ENCODE peak calls at places on chromosomes 13 and 19, in six cellular contexts. P, O, I, H, Z and A are unnamed samples.

GRCh38 chr19:6383188-6383587 is 7.5 kb upstream of the PSPN start:
- DNase-seq in P (no peak), O (no peak), I (no peak), H (no peak), Z (no peak), A (no peak)

GRCh38 chr13:46603165-46603603 is 50.2 kb downstream of the LRCH1 start:
- DNase-seq in P (no peak), O (no peak), I (no peak), H (peak; percentile 22), Z (no peak), A (no peak)

GRCh38 chr19:28940751-28941500 is 272.0 kb downstream of the UQCRFS1 start:
- DNase-seq in P (no peak), O (no peak), I (no peak), H (no peak), Z (no peak), A (peak; percentile 38)

GRCh38 chr19:16366433-16367268 is 42.0 kb downstream of the KLF2 start:
- DNase-seq in P (no peak), O (peak; percentile 73), I (no peak), H (no peak), Z (no peak), A (no peak)

GRCh38 chr19:19485161-19485997 is 30.0 kb downstream of the TSSK6 start:
- DNase-seq in P (no peak), O (no peak), I (no peak), H (no peak), Z (no peak), A (no peak)

GRCh38 chr13:109465151-109465550 is 321.2 kb downstream of the IRS2 start:
- DNase-seq in P (no peak), O (no peak), I (no peak), H (no peak), Z (no peak), A (peak; percentile 11)

GRCh38 chr19:1247747-1248453 is 483 bp upstream of the MIDN start:
- DNase-seq in P (peak; percentile 56), O (peak; percentile 59), I (peak; percentile 92), H (peak; percentile 95), Z (peak; percentile 87), A (peak; percentile 79)

GRCh38 chr19:2064788-2065524 is 13.9 kb upstream of the MKNK2 start:
- DNase-seq in P (no peak), O (no peak), I (no peak), H (no peak), Z (peak; percentile 35), A (no peak)

GRCh38 chr19:45404557-45405434 is at the start of gene PPP1R13L:
- DNase-seq in P (peak; percentile 76), O (peak; percentile 89), I (peak; percentile 91), H (peak; percentile 82), Z (peak; percentile 94), A (peak; percentile 94)

GRCh38 chr13:30872685-30873443 is 33.2 kb upstream of the MEDAG start:
- DNase-seq in P (peak; percentile 92), O (no peak), I (peak; percentile 93), H (peak; percentile 71), Z (peak; percentile 43), A (peak; percentile 91)

GRCh38 chr19:55257461-55258411 is 1.1 kb downstream of the PPP6R1 start:
- DNase-seq in P (peak; percentile 38), O (no peak), I (no peak), H (no peak), Z (no peak), A (peak; percentile 24)

GRCh38 chr13:91813255-91813654 is 414.8 kb downstream of the GPC5 start:
- DNase-seq in P (no peak), O (no peak), I (no peak), H (no peak), Z (no peak), A (no peak)

GRCh38 chr19:1182727-1183126 is 8.7 kb upstream of the SBNO2 start:
- DNase-seq in P (no peak), O (no peak), I (no peak), H (no peak), Z (no peak), A (no peak)

GRCh38 chr13:110164706-110165105 is 142.3 kb downstream of the COL4A1 start:
- DNase-seq in P (no peak), O (no peak), I (peak; percentile 41), H (no peak), Z (no peak), A (no peak)

GRCh38 chr13:44921931-44922758 is 67.1 kb downstream of the NUFIP1 start:
- DNase-seq in P (peak; percentile 93), O (no peak), I (peak; percentile 92), H (peak; percentile 88), Z (peak; percentile 79), A (peak; percentile 90)